ENCODE peak calls at places on chromosomes 7 and 10, in six cellular contexts. H is uterus; W is GM04503; G is GM04504; L is GM10248; C is CD4-positive, alpha-beta memory T cell. O is an unnamed sample.
A peak's percentile ranks its signal among the peaks of the same experiment; 100 is the strongest.

GRCh38 chr10:100637785-100638184 is 102.0 kb downstream of the HIF1AN start:
- DNase-seq in W (no peak), C (no peak), G (no peak), H (no peak), L (peak; percentile 36), O (no peak)

GRCh38 chr10:44419790-44420549 is 35.1 kb upstream of the CXCL12 start:
- DNase-seq in H (no peak), G (no peak), C (no peak), W (no peak), L (no peak), O (no peak)

GRCh38 chr10:35639651-35640311 is 2.3 kb downstream of the FZD8 start:
- DNase-seq in W (no peak), C (no peak), G (no peak), H (peak; percentile 22), L (no peak), O (peak; percentile 32)

GRCh38 chr7:148114807-148115206 is 475.8 kb upstream of the C7orf33 start:
- DNase-seq in C (no peak), L (no peak), H (no peak), G (no peak), W (no peak), O (no peak)

GRCh38 chr7:102030696-102031095 is 213.3 kb downstream of the CUX1 start:
- DNase-seq in L (no peak), G (no peak), C (no peak), H (no peak), W (no peak), O (no peak)

GRCh38 chr7:371779-372545 is 82.0 kb downstream of the FOXL3 start:
- DNase-seq in L (no peak), H (peak; percentile 7), G (no peak), C (no peak), W (no peak), O (no peak)

GRCh38 chr10:129866894-129867293 is 97.2 kb downstream of the EBF3 start:
- DNase-seq in H (no peak), W (no peak), G (no peak), L (no peak), C (no peak), O (no peak)

GRCh38 chr10:80700252-80700651 is 162.6 kb downstream of the SH2D4B start:
- DNase-seq in L (no peak), W (no peak), G (no peak), C (no peak), H (no peak), O (no peak)

GRCh38 chr7:95478139-95479037 is 7.4 kb upstream of the ASB4 start:
- DNase-seq in L (no peak), W (no peak), C (no peak), H (no peak), G (no peak), O (no peak)

O was measured in GM20000.